ENCODE peak calls at places on chromosomes 6 and 20, in seven cellular contexts. One of them, this sample, is unnamed. For H3K4me1, the result is how much of the 10 kb centered on the place peaks cover.

GRCh38 chr20:23434521-23435313 is 4.8 kb upstream of the CSTL1 start:
- DNase-seq in psoas muscle: no peak
- DNase-seq in heart left ventricle: no peak
- DNase-seq in BE2C: no peak
- DNase-seq in A549: no peak
- DNase-seq in foreskin keratinocyte: no peak
- DNase-seq in naive thymus-derived CD4-positive, alpha-beta T cell: no peak
- DNase-seq in this sample: no peak

GRCh38 chr6:32439708-32440214 is at the start of gene HLA-DRA:
- DNase-seq in psoas muscle: no peak
- DNase-seq in naive thymus-derived CD4-positive, alpha-beta T cell: no peak
- DNase-seq in A549: peak
- DNase-seq in foreskin keratinocyte: peak
- DNase-seq in BE2C: no peak
- DNase-seq in heart left ventricle: no peak
- DNase-seq in this sample: no peak

GRCh38 chr6:88045521-88046136 is 2.0 kb upstream of the SPACA1 start:
- DNase-seq in BE2C: no peak
- DNase-seq in A549: no peak
- DNase-seq in psoas muscle: no peak
- DNase-seq in foreskin keratinocyte: no peak
- DNase-seq in naive thymus-derived CD4-positive, alpha-beta T cell: no peak
- DNase-seq in heart left ventricle: no peak
- DNase-seq in this sample: no peak

GRCh38 chr20:14012671-14013070 is 17.4 kb downstream of the MACROD2 start:
- DNase-seq in psoas muscle: no peak
- DNase-seq in A549: no peak
- DNase-seq in naive thymus-derived CD4-positive, alpha-beta T cell: no peak
- DNase-seq in heart left ventricle: no peak
- DNase-seq in BE2C: no peak
- DNase-seq in foreskin keratinocyte: no peak
- DNase-seq in this sample: no peak

GRCh38 chr6:15132854-15133670 is 112.8 kb upstream of the JARID2 start:
- DNase-seq in heart left ventricle: no peak
- DNase-seq in A549: peak
- DNase-seq in psoas muscle: no peak
- DNase-seq in foreskin keratinocyte: peak
- DNase-seq in naive thymus-derived CD4-positive, alpha-beta T cell: no peak
- DNase-seq in BE2C: no peak
- DNase-seq in this sample: peak

GRCh38 chr6:131073577-131073976 is 10.5 kb upstream of the EPB41L2 start:
- DNase-seq in heart left ventricle: no peak
- DNase-seq in psoas muscle: no peak
- DNase-seq in A549: no peak
- DNase-seq in foreskin keratinocyte: no peak
- DNase-seq in naive thymus-derived CD4-positive, alpha-beta T cell: no peak
- DNase-seq in BE2C: no peak
- DNase-seq in this sample: no peak

GRCh38 chr6:76495909-76496308 is 423.4 kb upstream of the IMPG1 start:
- DNase-seq in foreskin keratinocyte: no peak
- DNase-seq in heart left ventricle: no peak
- DNase-seq in naive thymus-derived CD4-positive, alpha-beta T cell: no peak
- DNase-seq in A549: no peak
- DNase-seq in psoas muscle: no peak
- DNase-seq in BE2C: no peak
- DNase-seq in this sample: peak

GRCh38 chr6:63824722-63825121 is 189.1 kb downstream of the PHF3 start:
- DNase-seq in psoas muscle: peak
- DNase-seq in foreskin keratinocyte: no peak
- DNase-seq in BE2C: no peak
- DNase-seq in heart left ventricle: no peak
- DNase-seq in A549: no peak
- DNase-seq in naive thymus-derived CD4-positive, alpha-beta T cell: no peak
- DNase-seq in this sample: no peak

GRCh38 chr6:105832358-105832757 is 253.8 kb upstream of the PRDM1 start:
- DNase-seq in psoas muscle: no peak
- DNase-seq in heart left ventricle: no peak
- DNase-seq in A549: no peak
- DNase-seq in naive thymus-derived CD4-positive, alpha-beta T cell: no peak
- DNase-seq in foreskin keratinocyte: peak
- DNase-seq in BE2C: no peak
- DNase-seq in this sample: no peak

GRCh38 chr20:63042448-63043071 is 35.8 kb upstream of the BHLHE23 start:
- DNase-seq in foreskin keratinocyte: no peak
- DNase-seq in A549: no peak
- DNase-seq in heart left ventricle: peak
- DNase-seq in psoas muscle: peak
- DNase-seq in naive thymus-derived CD4-positive, alpha-beta T cell: no peak
- DNase-seq in BE2C: peak
- DNase-seq in this sample: no peak

GRCh38 chr6:107460074-107460631 is 789 bp upstream of the PDSS2 start:
- DNase-seq in foreskin keratinocyte: no peak
- DNase-seq in A549: no peak
- DNase-seq in heart left ventricle: no peak
- DNase-seq in naive thymus-derived CD4-positive, alpha-beta T cell: no peak
- DNase-seq in psoas muscle: no peak
- DNase-seq in BE2C: no peak
- DNase-seq in this sample: no peak

GRCh38 chr6:126176266-126176665 is 163.6 kb upstream of the CENPW start:
- DNase-seq in A549: peak
- DNase-seq in heart left ventricle: no peak
- DNase-seq in BE2C: no peak
- DNase-seq in psoas muscle: no peak
- DNase-seq in naive thymus-derived CD4-positive, alpha-beta T cell: no peak
- DNase-seq in foreskin keratinocyte: no peak
- DNase-seq in this sample: peak

GRCh38 chr6:106084106-106084963 is 1.8 kb upstream of the PRDM1 start:
- DNase-seq in heart left ventricle: no peak
- DNase-seq in BE2C: peak
- DNase-seq in naive thymus-derived CD4-positive, alpha-beta T cell: no peak
- DNase-seq in psoas muscle: peak
- DNase-seq in A549: peak
- DNase-seq in foreskin keratinocyte: peak
- DNase-seq in this sample: peak

GRCh38 chr20:36808317-36809257 is 35.0 kb upstream of the DSN1 start:
- DNase-seq in psoas muscle: peak
- DNase-seq in naive thymus-derived CD4-positive, alpha-beta T cell: peak
- DNase-seq in BE2C: peak
- DNase-seq in foreskin keratinocyte: peak
- DNase-seq in A549: peak
- DNase-seq in heart left ventricle: peak
- DNase-seq in this sample: peak

GRCh38 chr20:54199721-54200176 is 8.1 kb upstream of the PFDN4 start:
- DNase-seq in A549: peak
- DNase-seq in BE2C: peak
- DNase-seq in heart left ventricle: peak
- DNase-seq in naive thymus-derived CD4-positive, alpha-beta T cell: peak
- DNase-seq in foreskin keratinocyte: peak
- DNase-seq in psoas muscle: peak
- DNase-seq in this sample: peak

GRCh38 chr20:48210111-48211029 is 425.1 kb upstream of the SULF2 start:
- DNase-seq in A549: no peak
- DNase-seq in psoas muscle: no peak
- DNase-seq in foreskin keratinocyte: no peak
- DNase-seq in BE2C: no peak
- DNase-seq in heart left ventricle: peak
- DNase-seq in naive thymus-derived CD4-positive, alpha-beta T cell: no peak
- DNase-seq in this sample: peak

GRCh38 chr20:48215536-48215935 is 430.3 kb upstream of the SULF2 start:
- DNase-seq in naive thymus-derived CD4-positive, alpha-beta T cell: no peak
- DNase-seq in heart left ventricle: no peak
- DNase-seq in psoas muscle: no peak
- DNase-seq in foreskin keratinocyte: no peak
- DNase-seq in A549: no peak
- DNase-seq in BE2C: no peak
- DNase-seq in this sample: no peak

GRCh38 chr20:48214601-48215000 is 429.3 kb upstream of the SULF2 start:
- DNase-seq in BE2C: no peak
- DNase-seq in psoas muscle: no peak
- DNase-seq in foreskin keratinocyte: no peak
- DNase-seq in A549: no peak
- DNase-seq in heart left ventricle: no peak
- DNase-seq in naive thymus-derived CD4-positive, alpha-beta T cell: no peak
- DNase-seq in this sample: peak

GRCh38 chr20:48211847-48212246 is 426.6 kb upstream of the SULF2 start:
- DNase-seq in psoas muscle: no peak
- DNase-seq in heart left ventricle: no peak
- DNase-seq in foreskin keratinocyte: no peak
- DNase-seq in BE2C: no peak
- DNase-seq in naive thymus-derived CD4-positive, alpha-beta T cell: no peak
- DNase-seq in A549: no peak
- DNase-seq in this sample: no peak

GRCh38 chr20:48212806-48213509 is 427.7 kb upstream of the SULF2 start:
- DNase-seq in heart left ventricle: no peak
- DNase-seq in A549: no peak
- DNase-seq in psoas muscle: no peak
- DNase-seq in BE2C: no peak
- DNase-seq in naive thymus-derived CD4-positive, alpha-beta T cell: no peak
- DNase-seq in foreskin keratinocyte: no peak
- DNase-seq in this sample: no peak
- H3K4me1 ChIP-seq in heart left ventricle: under half
- H3K4me1 ChIP-seq in A549: under half
- H3K4me1 ChIP-seq in psoas muscle: under half
- H3K4me1 ChIP-seq in BE2C: under half
- H3K4me1 ChIP-seq in naive thymus-derived CD4-positive, alpha-beta T cell: under half
- H3K4me1 ChIP-seq in foreskin keratinocyte: under half
- H3K4me1 ChIP-seq in this sample: under half

DNA sequence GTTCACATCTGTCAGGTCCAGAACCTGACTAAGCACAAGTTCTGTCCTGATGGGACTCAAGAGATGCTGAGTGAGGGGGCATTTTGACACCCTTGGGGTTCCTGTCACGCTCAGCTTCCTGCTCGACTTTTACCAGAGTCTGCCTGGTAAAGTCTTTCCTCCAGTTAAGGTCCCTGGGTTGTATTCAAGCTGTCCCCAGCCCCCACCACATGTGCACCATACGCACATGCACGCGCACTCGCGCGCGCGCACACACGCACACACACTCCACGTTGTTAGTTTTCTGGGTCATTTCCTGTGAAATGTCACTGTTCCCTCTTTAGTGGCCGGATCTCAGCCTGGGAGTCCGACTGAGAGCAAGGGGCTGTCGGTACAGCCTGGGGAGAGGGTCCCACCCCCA is 166.1 kb downstream of the GMPR start:
- DNase-seq in psoas muscle: no peak
- DNase-seq in heart left ventricle: no peak
- DNase-seq in BE2C: no peak
- DNase-seq in A549: no peak
- DNase-seq in foreskin keratinocyte: no peak
- DNase-seq in naive thymus-derived CD4-positive, alpha-beta T cell: no peak
- DNase-seq in this sample: no peak
- H3K4me1 ChIP-seq in psoas muscle: under half
- H3K4me1 ChIP-seq in heart left ventricle: under half
- H3K4me1 ChIP-seq in BE2C: under half
- H3K4me1 ChIP-seq in A549: under half
- H3K4me1 ChIP-seq in foreskin keratinocyte: under half
- H3K4me1 ChIP-seq in naive thymus-derived CD4-positive, alpha-beta T cell: under half
- H3K4me1 ChIP-seq in this sample: under half

GRCh38 chr20:61300293-61300692 is 48.2 kb downstream of the CDH4 start:
- DNase-seq in foreskin keratinocyte: no peak
- DNase-seq in heart left ventricle: no peak
- DNase-seq in A549: no peak
- DNase-seq in psoas muscle: no peak
- DNase-seq in naive thymus-derived CD4-positive, alpha-beta T cell: no peak
- DNase-seq in BE2C: no peak
- DNase-seq in this sample: no peak
- H3K4me1 ChIP-seq in foreskin keratinocyte: under half
- H3K4me1 ChIP-seq in heart left ventricle: under half
- H3K4me1 ChIP-seq in A549: under half
- H3K4me1 ChIP-seq in psoas muscle: under half
- H3K4me1 ChIP-seq in naive thymus-derived CD4-positive, alpha-beta T cell: under half
- H3K4me1 ChIP-seq in BE2C: under half
- H3K4me1 ChIP-seq in this sample: under half

GRCh38 chr6:169141706-169142705 is 111.6 kb downstream of the THBS2 start:
- DNase-seq in foreskin keratinocyte: no peak
- DNase-seq in psoas muscle: peak
- DNase-seq in naive thymus-derived CD4-positive, alpha-beta T cell: no peak
- DNase-seq in A549: no peak
- DNase-seq in heart left ventricle: peak
- DNase-seq in BE2C: no peak
- DNase-seq in this sample: no peak
- H3K4me1 ChIP-seq in foreskin keratinocyte: under half
- H3K4me1 ChIP-seq in psoas muscle: under half
- H3K4me1 ChIP-seq in naive thymus-derived CD4-positive, alpha-beta T cell: under half
- H3K4me1 ChIP-seq in A549: under half
- H3K4me1 ChIP-seq in heart left ventricle: under half
- H3K4me1 ChIP-seq in BE2C: under half
- H3K4me1 ChIP-seq in this sample: under half

DNA sequence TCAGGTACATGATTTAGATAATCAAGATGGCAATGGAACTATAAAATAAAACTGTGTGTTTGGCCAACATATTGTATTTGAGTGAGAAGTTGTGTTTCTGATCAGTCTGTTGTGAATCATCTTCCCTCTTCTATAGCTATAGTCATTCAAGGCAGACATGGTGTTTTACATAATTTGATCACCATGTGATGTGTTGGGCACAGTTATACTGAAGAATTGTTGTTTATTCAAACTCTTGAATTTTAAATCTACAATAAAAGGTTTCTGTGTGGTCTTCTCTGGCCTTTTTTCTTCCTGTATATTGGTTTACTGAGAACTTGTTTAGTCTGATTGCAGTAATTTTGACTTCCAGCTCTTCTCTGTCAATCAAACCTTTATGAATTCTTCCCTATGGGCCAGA is 4.4 kb downstream of the RNF182 start:
- DNase-seq in naive thymus-derived CD4-positive, alpha-beta T cell: no peak
- DNase-seq in psoas muscle: no peak
- DNase-seq in BE2C: no peak
- DNase-seq in foreskin keratinocyte: no peak
- DNase-seq in heart left ventricle: no peak
- DNase-seq in A549: no peak
- DNase-seq in this sample: no peak
- H3K4me1 ChIP-seq in naive thymus-derived CD4-positive, alpha-beta T cell: under half
- H3K4me1 ChIP-seq in psoas muscle: under half
- H3K4me1 ChIP-seq in BE2C: under half
- H3K4me1 ChIP-seq in foreskin keratinocyte: under half
- H3K4me1 ChIP-seq in heart left ventricle: under half
- H3K4me1 ChIP-seq in A549: under half
- H3K4me1 ChIP-seq in this sample: under half

DNA sequence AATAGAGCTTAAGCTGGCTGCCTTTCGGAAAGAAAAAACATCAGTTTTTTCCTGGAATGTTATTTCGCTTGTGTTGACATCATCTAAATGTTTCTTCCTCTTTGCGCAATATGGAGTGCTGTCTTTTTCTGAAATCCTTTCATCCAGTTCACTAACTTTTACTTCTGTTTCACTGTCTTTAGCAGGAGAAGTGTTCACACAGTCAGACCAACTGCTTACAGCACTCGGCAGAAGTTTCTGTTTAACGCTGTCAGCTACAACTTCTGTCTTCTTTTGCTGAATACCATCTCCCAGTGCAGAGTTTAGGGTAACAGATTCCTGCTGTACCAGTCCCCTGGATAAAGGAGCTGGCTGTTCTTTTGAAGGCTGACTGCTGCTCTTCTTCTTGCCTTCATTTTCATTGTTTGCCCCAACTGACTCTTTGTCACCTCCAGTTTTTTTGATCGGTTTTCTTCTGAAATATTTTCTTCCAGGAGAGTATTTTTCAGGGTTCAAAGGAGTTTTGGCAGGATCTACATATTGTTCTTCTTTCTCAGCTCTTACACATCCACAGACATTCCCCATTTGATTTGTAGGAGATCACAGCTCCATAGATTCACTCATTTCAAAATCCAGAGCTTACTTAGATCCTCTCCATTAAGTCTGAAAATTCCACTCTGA is 50.0 kb upstream of the DST start:
- DNase-seq in foreskin keratinocyte: no peak
- DNase-seq in A549: no peak
- DNase-seq in heart left ventricle: no peak
- DNase-seq in BE2C: no peak
- DNase-seq in naive thymus-derived CD4-positive, alpha-beta T cell: no peak
- DNase-seq in psoas muscle: no peak
- DNase-seq in this sample: no peak
- H3K4me1 ChIP-seq in foreskin keratinocyte: under half
- H3K4me1 ChIP-seq in A549: half or more
- H3K4me1 ChIP-seq in heart left ventricle: under half
- H3K4me1 ChIP-seq in BE2C: under half
- H3K4me1 ChIP-seq in naive thymus-derived CD4-positive, alpha-beta T cell: under half
- H3K4me1 ChIP-seq in psoas muscle: under half
- H3K4me1 ChIP-seq in this sample: under half

This sample was measured in Caco-2.